ENCODE peak calls at places on chromosomes 6 and 20, in ten cellular contexts. One of them, this sample, is unnamed. For H3K36me3, the result is how much of the 10 kb centered on the place peaks cover.

GRCh38 chr6:111775145-111775936 is 97.9 kb downstream of the FYN start:
- DNase-seq in colonic mucosa: no peak
- DNase-seq in kidney epithelial cell: no peak
- DNase-seq in cardiac muscle cell: peak
- DNase-seq in OCI-LY7: no peak
- DNase-seq in WERI-Rb-1: no peak
- DNase-seq in NT2/D1: no peak
- DNase-seq in small intestine: no peak
- DNase-seq in uterus: no peak
- DNase-seq in mesendoderm: peak
- DNase-seq in this sample: no peak

GRCh38 chr6:39844866-39845265 is 52.7 kb downstream of the DAAM2 start:
- DNase-seq in colonic mucosa: no peak
- DNase-seq in kidney epithelial cell: no peak
- DNase-seq in cardiac muscle cell: no peak
- DNase-seq in OCI-LY7: no peak
- DNase-seq in WERI-Rb-1: no peak
- DNase-seq in NT2/D1: no peak
- DNase-seq in small intestine: no peak
- DNase-seq in uterus: no peak
- DNase-seq in mesendoderm: no peak
- DNase-seq in this sample: no peak

GRCh38 chr20:64182146-64182865 is 18.1 kb downstream of the MYT1 start:
- DNase-seq in colonic mucosa: no peak
- DNase-seq in kidney epithelial cell: no peak
- DNase-seq in cardiac muscle cell: no peak
- DNase-seq in OCI-LY7: no peak
- DNase-seq in WERI-Rb-1: no peak
- DNase-seq in NT2/D1: no peak
- DNase-seq in small intestine: no peak
- DNase-seq in uterus: no peak
- DNase-seq in mesendoderm: no peak
- DNase-seq in this sample: no peak

GRCh38 chr6:133128191-133128590 is 113.0 kb upstream of the EYA4 start:
- DNase-seq in colonic mucosa: no peak
- DNase-seq in kidney epithelial cell: no peak
- DNase-seq in cardiac muscle cell: peak
- DNase-seq in OCI-LY7: no peak
- DNase-seq in WERI-Rb-1: no peak
- DNase-seq in NT2/D1: no peak
- DNase-seq in small intestine: no peak
- DNase-seq in uterus: no peak
- DNase-seq in mesendoderm: peak
- DNase-seq in this sample: no peak

GRCh38 chr6:1535295-1535694 is 74.4 kb upstream of the FOXC1 start:
- DNase-seq in colonic mucosa: no peak
- DNase-seq in kidney epithelial cell: no peak
- DNase-seq in cardiac muscle cell: no peak
- DNase-seq in OCI-LY7: no peak
- DNase-seq in WERI-Rb-1: no peak
- DNase-seq in NT2/D1: no peak
- DNase-seq in small intestine: no peak
- DNase-seq in uterus: no peak
- DNase-seq in mesendoderm: peak
- DNase-seq in this sample: no peak

GRCh38 chr6:161128680-161129196 is 137.2 kb downstream of the MAP3K4 start:
- DNase-seq in colonic mucosa: no peak
- DNase-seq in kidney epithelial cell: no peak
- DNase-seq in cardiac muscle cell: peak
- DNase-seq in OCI-LY7: no peak
- DNase-seq in WERI-Rb-1: no peak
- DNase-seq in NT2/D1: no peak
- DNase-seq in small intestine: no peak
- DNase-seq in uterus: no peak
- DNase-seq in mesendoderm: no peak
- DNase-seq in this sample: no peak

GRCh38 chr6:126873351-126873750 is 245.1 kb upstream of the RSPO3 start:
- DNase-seq in colonic mucosa: no peak
- DNase-seq in kidney epithelial cell: no peak
- DNase-seq in cardiac muscle cell: peak
- DNase-seq in OCI-LY7: no peak
- DNase-seq in WERI-Rb-1: no peak
- DNase-seq in NT2/D1: no peak
- DNase-seq in small intestine: no peak
- DNase-seq in uterus: no peak
- DNase-seq in mesendoderm: no peak
- DNase-seq in this sample: no peak

GRCh38 chr6:151627689-151628444 is 134.1 kb downstream of the CCDC170 start:
- DNase-seq in colonic mucosa: no peak
- DNase-seq in kidney epithelial cell: peak
- DNase-seq in cardiac muscle cell: no peak
- DNase-seq in OCI-LY7: no peak
- DNase-seq in WERI-Rb-1: no peak
- DNase-seq in NT2/D1: no peak
- DNase-seq in small intestine: peak
- DNase-seq in uterus: no peak
- DNase-seq in mesendoderm: no peak
- DNase-seq in this sample: no peak

GRCh38 chr20:50561379-50562078 is 51.3 kb downstream of the PTPN1 start:
- DNase-seq in colonic mucosa: no peak
- DNase-seq in kidney epithelial cell: peak
- DNase-seq in cardiac muscle cell: peak
- DNase-seq in OCI-LY7: no peak
- DNase-seq in WERI-Rb-1: no peak
- DNase-seq in NT2/D1: peak
- DNase-seq in small intestine: no peak
- DNase-seq in uterus: peak
- DNase-seq in mesendoderm: peak
- DNase-seq in this sample: no peak

GRCh38 chr6:3635482-3635881 is 116.0 kb downstream of the PXDC1 start:
- DNase-seq in colonic mucosa: no peak
- DNase-seq in kidney epithelial cell: no peak
- DNase-seq in cardiac muscle cell: no peak
- DNase-seq in OCI-LY7: no peak
- DNase-seq in WERI-Rb-1: no peak
- DNase-seq in NT2/D1: no peak
- DNase-seq in small intestine: no peak
- DNase-seq in uterus: no peak
- DNase-seq in mesendoderm: no peak
- DNase-seq in this sample: no peak

GRCh38 chr6:43495409-43495941 is 14.7 kb downstream of the LRRC73 start:
- DNase-seq in colonic mucosa: no peak
- DNase-seq in kidney epithelial cell: no peak
- DNase-seq in cardiac muscle cell: no peak
- DNase-seq in OCI-LY7: no peak
- DNase-seq in WERI-Rb-1: no peak
- DNase-seq in NT2/D1: no peak
- DNase-seq in small intestine: peak
- DNase-seq in uterus: no peak
- DNase-seq in mesendoderm: no peak
- DNase-seq in this sample: no peak

GRCh38 chr6:70813885-70814284 is 143.0 kb downstream of the B3GAT2 start:
- DNase-seq in colonic mucosa: no peak
- DNase-seq in kidney epithelial cell: no peak
- DNase-seq in cardiac muscle cell: no peak
- DNase-seq in OCI-LY7: no peak
- DNase-seq in WERI-Rb-1: no peak
- DNase-seq in NT2/D1: no peak
- DNase-seq in small intestine: no peak
- DNase-seq in uterus: no peak
- DNase-seq in mesendoderm: no peak
- DNase-seq in this sample: no peak

GRCh38 chr6:70806086-70806485 is 138.4 kb downstream of the SMAP1 start:
- DNase-seq in colonic mucosa: no peak
- DNase-seq in kidney epithelial cell: no peak
- DNase-seq in cardiac muscle cell: no peak
- DNase-seq in OCI-LY7: no peak
- DNase-seq in WERI-Rb-1: no peak
- DNase-seq in NT2/D1: no peak
- DNase-seq in small intestine: no peak
- DNase-seq in uterus: no peak
- DNase-seq in mesendoderm: no peak
- DNase-seq in this sample: no peak

DNA sequence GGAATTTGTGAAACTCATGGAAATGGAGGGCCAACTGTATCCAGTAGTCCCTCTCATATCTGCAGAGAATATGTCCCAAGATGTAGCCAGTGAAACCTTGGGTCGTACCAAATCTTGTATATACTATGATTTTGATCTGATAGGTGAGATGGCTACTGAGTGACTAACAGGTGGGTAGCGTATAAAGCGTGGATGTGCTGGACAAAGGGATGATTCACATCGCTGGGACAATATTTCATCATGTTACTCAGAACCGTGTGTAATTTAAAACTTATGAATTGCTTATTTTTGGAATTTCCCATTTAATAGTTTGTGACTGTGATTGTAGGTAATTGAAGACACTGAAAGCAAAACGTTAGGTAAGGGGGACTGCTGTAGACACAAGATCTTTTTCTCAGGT is 144.1 kb downstream of the SMAP1 start:
- DNase-seq in colonic mucosa: no peak
- DNase-seq in kidney epithelial cell: no peak
- DNase-seq in cardiac muscle cell: peak
- DNase-seq in OCI-LY7: no peak
- DNase-seq in WERI-Rb-1: no peak
- DNase-seq in NT2/D1: no peak
- DNase-seq in small intestine: no peak
- DNase-seq in uterus: no peak
- DNase-seq in mesendoderm: no peak
- DNase-seq in this sample: no peak
- H3K36me3 ChIP-seq in colonic mucosa: under half
- H3K36me3 ChIP-seq in kidney epithelial cell: under half
- H3K36me3 ChIP-seq in cardiac muscle cell: under half
- H3K36me3 ChIP-seq in OCI-LY7: under half
- H3K36me3 ChIP-seq in WERI-Rb-1: under half
- H3K36me3 ChIP-seq in NT2/D1: under half
- H3K36me3 ChIP-seq in small intestine: under half
- H3K36me3 ChIP-seq in uterus: under half
- H3K36me3 ChIP-seq in mesendoderm: under half
- H3K36me3 ChIP-seq in this sample: under half

GRCh38 chr20:17611290-17611539 is 41.3 kb downstream of the DSTN start:
- DNase-seq in colonic mucosa: no peak
- DNase-seq in kidney epithelial cell: no peak
- DNase-seq in cardiac muscle cell: no peak
- DNase-seq in OCI-LY7: no peak
- DNase-seq in WERI-Rb-1: no peak
- DNase-seq in NT2/D1: no peak
- DNase-seq in small intestine: peak
- DNase-seq in uterus: no peak
- DNase-seq in mesendoderm: peak
- DNase-seq in this sample: no peak

GRCh38 chr20:17611540-17612286 is 41.8 kb downstream of the DSTN start:
- DNase-seq in colonic mucosa: peak
- DNase-seq in kidney epithelial cell: no peak
- DNase-seq in cardiac muscle cell: peak
- DNase-seq in OCI-LY7: peak
- DNase-seq in WERI-Rb-1: peak
- DNase-seq in NT2/D1: no peak
- DNase-seq in small intestine: peak
- DNase-seq in uterus: no peak
- DNase-seq in mesendoderm: no peak
- DNase-seq in this sample: no peak

GRCh38 chr20:17608701-17609497 is 39.0 kb downstream of the DSTN start:
- DNase-seq in colonic mucosa: no peak
- DNase-seq in kidney epithelial cell: no peak
- DNase-seq in cardiac muscle cell: no peak
- DNase-seq in OCI-LY7: no peak
- DNase-seq in WERI-Rb-1: no peak
- DNase-seq in NT2/D1: no peak
- DNase-seq in small intestine: no peak
- DNase-seq in uterus: no peak
- DNase-seq in mesendoderm: no peak
- DNase-seq in this sample: no peak

GRCh38 chr20:17610566-17611289 is 40.9 kb downstream of the DSTN start:
- DNase-seq in colonic mucosa: peak
- DNase-seq in kidney epithelial cell: no peak
- DNase-seq in cardiac muscle cell: no peak
- DNase-seq in OCI-LY7: no peak
- DNase-seq in WERI-Rb-1: no peak
- DNase-seq in NT2/D1: no peak
- DNase-seq in small intestine: peak
- DNase-seq in uterus: no peak
- DNase-seq in mesendoderm: no peak
- DNase-seq in this sample: no peak

GRCh38 chr20:17609978-17610377 is 40.1 kb downstream of the DSTN start:
- DNase-seq in colonic mucosa: no peak
- DNase-seq in kidney epithelial cell: no peak
- DNase-seq in cardiac muscle cell: no peak
- DNase-seq in OCI-LY7: no peak
- DNase-seq in WERI-Rb-1: no peak
- DNase-seq in NT2/D1: no peak
- DNase-seq in small intestine: no peak
- DNase-seq in uterus: no peak
- DNase-seq in mesendoderm: no peak
- DNase-seq in this sample: no peak
- H3K36me3 ChIP-seq in colonic mucosa: under half
- H3K36me3 ChIP-seq in kidney epithelial cell: under half
- H3K36me3 ChIP-seq in cardiac muscle cell: under half
- H3K36me3 ChIP-seq in OCI-LY7: under half
- H3K36me3 ChIP-seq in WERI-Rb-1: under half
- H3K36me3 ChIP-seq in NT2/D1: half or more
- H3K36me3 ChIP-seq in small intestine: under half
- H3K36me3 ChIP-seq in uterus: under half
- H3K36me3 ChIP-seq in mesendoderm: under half
- H3K36me3 ChIP-seq in this sample: under half

DNA sequence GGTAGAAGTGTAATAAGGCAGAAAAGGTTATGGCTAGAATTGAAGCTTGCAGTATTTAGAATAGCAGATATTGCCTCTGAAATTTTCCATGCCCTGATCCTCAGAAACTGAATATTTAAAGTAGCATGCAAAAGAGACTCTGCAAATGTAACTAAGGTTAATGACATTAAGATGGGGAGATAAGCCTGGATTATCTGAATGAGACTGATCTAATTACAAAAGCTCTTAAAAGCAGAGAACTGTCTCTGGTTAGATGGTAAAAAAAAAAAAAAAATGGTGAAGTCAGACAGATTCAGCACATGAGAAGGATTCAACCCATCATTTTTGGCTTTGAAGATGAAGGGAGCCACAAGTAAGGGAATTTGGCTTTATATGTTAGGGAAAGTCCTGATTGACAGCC is 503.7 kb upstream of the IRAK1BP1 start:
- DNase-seq in colonic mucosa: no peak
- DNase-seq in kidney epithelial cell: no peak
- DNase-seq in cardiac muscle cell: no peak
- DNase-seq in OCI-LY7: no peak
- DNase-seq in WERI-Rb-1: no peak
- DNase-seq in NT2/D1: no peak
- DNase-seq in small intestine: no peak
- DNase-seq in uterus: no peak
- DNase-seq in mesendoderm: peak
- DNase-seq in this sample: no peak
- H3K36me3 ChIP-seq in colonic mucosa: under half
- H3K36me3 ChIP-seq in kidney epithelial cell: under half
- H3K36me3 ChIP-seq in cardiac muscle cell: under half
- H3K36me3 ChIP-seq in OCI-LY7: under half
- H3K36me3 ChIP-seq in WERI-Rb-1: under half
- H3K36me3 ChIP-seq in NT2/D1: under half
- H3K36me3 ChIP-seq in small intestine: under half
- H3K36me3 ChIP-seq in uterus: under half
- H3K36me3 ChIP-seq in mesendoderm: under half
- H3K36me3 ChIP-seq in this sample: under half

GRCh38 chr6:110662468-110663211 is 152.6 kb downstream of the CDK19 start:
- DNase-seq in colonic mucosa: no peak
- DNase-seq in kidney epithelial cell: no peak
- DNase-seq in cardiac muscle cell: no peak
- DNase-seq in OCI-LY7: no peak
- DNase-seq in WERI-Rb-1: no peak
- DNase-seq in NT2/D1: no peak
- DNase-seq in small intestine: no peak
- DNase-seq in uterus: no peak
- DNase-seq in mesendoderm: no peak
- DNase-seq in this sample: no peak
- H3K36me3 ChIP-seq in colonic mucosa: under half
- H3K36me3 ChIP-seq in kidney epithelial cell: under half
- H3K36me3 ChIP-seq in cardiac muscle cell: under half
- H3K36me3 ChIP-seq in OCI-LY7: under half
- H3K36me3 ChIP-seq in WERI-Rb-1: under half
- H3K36me3 ChIP-seq in NT2/D1: under half
- H3K36me3 ChIP-seq in small intestine: under half
- H3K36me3 ChIP-seq in uterus: under half
- H3K36me3 ChIP-seq in mesendoderm: under half
- H3K36me3 ChIP-seq in this sample: under half

This sample was measured in iPS DF 6.9.